ENCODE peak calls at places on chromosome 21, in four cellular contexts. One of them, this sample, is unnamed.

GRCh38 chr21:28704746-28705145 is 287.9 kb downstream of the LTN1 start:
- DNase-seq in progenitor cell of endocrine pancreas: no peak
- DNase-seq in stimulated activated naive CD8-positive, alpha-beta T cell treated with anti-CD3 and anti-CD28 coated beads, Interleukin-15, amount 100 ng/mL, for 72 hours: no peak
- DNase-seq in ureter: peak; percentile 47
- DNase-seq in this sample: no peak

GRCh38 chr21:14947613-14948160 is 117.1 kb downstream of the NRIP1 start:
- DNase-seq in progenitor cell of endocrine pancreas: no peak
- DNase-seq in stimulated activated naive CD8-positive, alpha-beta T cell treated with anti-CD3 and anti-CD28 coated beads, Interleukin-15, amount 100 ng/mL, for 72 hours: no peak
- DNase-seq in ureter: no peak
- DNase-seq in this sample: no peak

GRCh38 chr21:42160111-42160949 is 58.6 kb upstream of the ABCG1 start:
- DNase-seq in progenitor cell of endocrine pancreas: no peak
- DNase-seq in stimulated activated naive CD8-positive, alpha-beta T cell treated with anti-CD3 and anti-CD28 coated beads, Interleukin-15, amount 100 ng/mL, for 72 hours: no peak
- DNase-seq in ureter: peak; percentile 34
- DNase-seq in this sample: no peak

GRCh38 chr21:42424848-42425602 is 21.3 kb downstream of the UBASH3A start:
- DNase-seq in progenitor cell of endocrine pancreas: no peak
- DNase-seq in stimulated activated naive CD8-positive, alpha-beta T cell treated with anti-CD3 and anti-CD28 coated beads, Interleukin-15, amount 100 ng/mL, for 72 hours: peak; percentile 59
- DNase-seq in ureter: no peak
- DNase-seq in this sample: no peak

GRCh38 chr21:33518899-33519298 is 23.0 kb downstream of the GART start:
- DNase-seq in progenitor cell of endocrine pancreas: no peak
- DNase-seq in stimulated activated naive CD8-positive, alpha-beta T cell treated with anti-CD3 and anti-CD28 coated beads, Interleukin-15, amount 100 ng/mL, for 72 hours: no peak
- DNase-seq in ureter: no peak
- DNase-seq in this sample: no peak

GRCh38 chr21:42568377-42568776 is 54.7 kb downstream of the SLC37A1 start:
- DNase-seq in progenitor cell of endocrine pancreas: no peak
- DNase-seq in stimulated activated naive CD8-positive, alpha-beta T cell treated with anti-CD3 and anti-CD28 coated beads, Interleukin-15, amount 100 ng/mL, for 72 hours: no peak
- DNase-seq in ureter: no peak
- DNase-seq in this sample: no peak

GRCh38 chr21:15051652-15052554 is 12.9 kb downstream of the NRIP1 start:
- DNase-seq in progenitor cell of endocrine pancreas: no peak
- DNase-seq in stimulated activated naive CD8-positive, alpha-beta T cell treated with anti-CD3 and anti-CD28 coated beads, Interleukin-15, amount 100 ng/mL, for 72 hours: no peak
- DNase-seq in ureter: no peak
- DNase-seq in this sample: no peak

GRCh38 chr21:35282944-35283343 is 233.8 kb upstream of the RUNX1 start:
- DNase-seq in progenitor cell of endocrine pancreas: no peak
- DNase-seq in stimulated activated naive CD8-positive, alpha-beta T cell treated with anti-CD3 and anti-CD28 coated beads, Interleukin-15, amount 100 ng/mL, for 72 hours: no peak
- DNase-seq in ureter: no peak
- DNase-seq in this sample: no peak

GRCh38 chr21:28975401-28975800 is 17.3 kb downstream of the LTN1 start:
- DNase-seq in progenitor cell of endocrine pancreas: no peak
- DNase-seq in stimulated activated naive CD8-positive, alpha-beta T cell treated with anti-CD3 and anti-CD28 coated beads, Interleukin-15, amount 100 ng/mL, for 72 hours: no peak
- DNase-seq in ureter: no peak
- DNase-seq in this sample: no peak

GRCh38 chr21:41926068-41926806 is 27.6 kb downstream of the C2CD2 start:
- DNase-seq in progenitor cell of endocrine pancreas: no peak
- DNase-seq in stimulated activated naive CD8-positive, alpha-beta T cell treated with anti-CD3 and anti-CD28 coated beads, Interleukin-15, amount 100 ng/mL, for 72 hours: peak; percentile 29
- DNase-seq in ureter: no peak
- DNase-seq in this sample: no peak

GRCh38 chr21:27534211-27534610 is 567.3 kb upstream of the ADAMTS5 start:
- DNase-seq in progenitor cell of endocrine pancreas: no peak
- DNase-seq in stimulated activated naive CD8-positive, alpha-beta T cell treated with anti-CD3 and anti-CD28 coated beads, Interleukin-15, amount 100 ng/mL, for 72 hours: no peak
- DNase-seq in ureter: no peak
- DNase-seq in this sample: no peak

GRCh38 chr21:39885119-39885848 is 18.0 kb downstream of the PCP4 start:
- DNase-seq in progenitor cell of endocrine pancreas: no peak
- DNase-seq in stimulated activated naive CD8-positive, alpha-beta T cell treated with anti-CD3 and anti-CD28 coated beads, Interleukin-15, amount 100 ng/mL, for 72 hours: no peak
- DNase-seq in ureter: no peak
- DNase-seq in this sample: no peak

GRCh38 chr21:22791986-22792560 is 1793.9 kb downstream of the NCAM2 start:
- DNase-seq in progenitor cell of endocrine pancreas: no peak
- DNase-seq in stimulated activated naive CD8-positive, alpha-beta T cell treated with anti-CD3 and anti-CD28 coated beads, Interleukin-15, amount 100 ng/mL, for 72 hours: no peak
- DNase-seq in ureter: no peak
- DNase-seq in this sample: no peak

GRCh38 chr21:39568380-39568779 is 44.4 kb upstream of the B3GALT5 start:
- DNase-seq in progenitor cell of endocrine pancreas: no peak
- DNase-seq in stimulated activated naive CD8-positive, alpha-beta T cell treated with anti-CD3 and anti-CD28 coated beads, Interleukin-15, amount 100 ng/mL, for 72 hours: no peak
- DNase-seq in ureter: no peak
- DNase-seq in this sample: no peak

GRCh38 chr21:42073140-42074099 is 2.3 kb downstream of the UMODL1 start:
- DNase-seq in progenitor cell of endocrine pancreas: no peak
- DNase-seq in stimulated activated naive CD8-positive, alpha-beta T cell treated with anti-CD3 and anti-CD28 coated beads, Interleukin-15, amount 100 ng/mL, for 72 hours: no peak
- DNase-seq in ureter: no peak
- DNase-seq in this sample: no peak

GRCh38 chr21:34031835-34032370 is 41.5 kb upstream of the MRPS6 start:
- DNase-seq in progenitor cell of endocrine pancreas: no peak
- DNase-seq in stimulated activated naive CD8-positive, alpha-beta T cell treated with anti-CD3 and anti-CD28 coated beads, Interleukin-15, amount 100 ng/mL, for 72 hours: no peak
- DNase-seq in ureter: no peak
- DNase-seq in this sample: no peak

GRCh38 chr21:26147535-26147934 is 23.0 kb downstream of the APP start:
- DNase-seq in progenitor cell of endocrine pancreas: no peak
- DNase-seq in stimulated activated naive CD8-positive, alpha-beta T cell treated with anti-CD3 and anti-CD28 coated beads, Interleukin-15, amount 100 ng/mL, for 72 hours: no peak
- DNase-seq in ureter: no peak
- DNase-seq in this sample: no peak

GRCh38 chr21:43718872-43719747 is at the start of gene PDXK:
- DNase-seq in progenitor cell of endocrine pancreas: peak; percentile 78
- DNase-seq in stimulated activated naive CD8-positive, alpha-beta T cell treated with anti-CD3 and anti-CD28 coated beads, Interleukin-15, amount 100 ng/mL, for 72 hours: peak; percentile 81
- DNase-seq in ureter: peak; percentile 89
- DNase-seq in this sample: no peak

This sample was measured in coronary artery.